ENCODE peak calls at places on chromosomes 11 and 22, in five cellular contexts. One of them, this sample, is unnamed.

GRCh38 chr22:28951969-28952521 is 68.7 kb downstream of the ZNRF3 start:
- DNase-seq in sigmoid colon: peak
- DNase-seq in heart left ventricle: peak
- DNase-seq in body of pancreas: no peak
- DNase-seq in suprapubic skin: no peak
- DNase-seq in this sample: no peak

GRCh38 chr11:77152846-77153245 is 24.8 kb downstream of the MYO7A start:
- DNase-seq in heart left ventricle: no peak
- DNase-seq in suprapubic skin: no peak
- DNase-seq in body of pancreas: no peak
- DNase-seq in sigmoid colon: no peak
- DNase-seq in this sample: no peak

GRCh38 chr11:55106391-55106790 is 155.6 kb upstream of the TRIM48 start:
- DNase-seq in heart left ventricle: no peak
- DNase-seq in body of pancreas: no peak
- DNase-seq in sigmoid colon: no peak
- DNase-seq in suprapubic skin: no peak
- DNase-seq in this sample: no peak

GRCh38 chr11:11558826-11559225 is 63.0 kb downstream of the GALNT18 start:
- DNase-seq in sigmoid colon: no peak
- DNase-seq in body of pancreas: no peak
- DNase-seq in heart left ventricle: no peak
- DNase-seq in suprapubic skin: no peak
- DNase-seq in this sample: no peak

GRCh38 chr11:76371170-76371569 is 9.8 kb downstream of the THAP12 start:
- DNase-seq in heart left ventricle: no peak
- DNase-seq in sigmoid colon: no peak
- DNase-seq in suprapubic skin: no peak
- DNase-seq in body of pancreas: no peak
- DNase-seq in this sample: peak

GRCh38 chr11:95095858-95096587 is 6.4 kb downstream of the ENDOD1 start:
- DNase-seq in suprapubic skin: no peak
- DNase-seq in body of pancreas: no peak
- DNase-seq in sigmoid colon: no peak
- DNase-seq in heart left ventricle: no peak
- DNase-seq in this sample: no peak

GRCh38 chr11:115464269-115464668 is 39.9 kb downstream of the CADM1 start:
- DNase-seq in suprapubic skin: no peak
- DNase-seq in heart left ventricle: no peak
- DNase-seq in sigmoid colon: no peak
- DNase-seq in body of pancreas: no peak
- DNase-seq in this sample: no peak

GRCh38 chr22:43129426-43130425 is 13.5 kb downstream of the MCAT start:
- DNase-seq in suprapubic skin: no peak
- DNase-seq in heart left ventricle: no peak
- DNase-seq in sigmoid colon: no peak
- DNase-seq in body of pancreas: no peak
- DNase-seq in this sample: no peak

GRCh38 chr11:107741044-107741823 is 29.4 kb upstream of the SLN start:
- DNase-seq in sigmoid colon: no peak
- DNase-seq in suprapubic skin: no peak
- DNase-seq in body of pancreas: peak
- DNase-seq in heart left ventricle: no peak
- DNase-seq in this sample: no peak

GRCh38 chr11:105357146-105357545 is 217.6 kb upstream of the CARD18 start:
- DNase-seq in sigmoid colon: no peak
- DNase-seq in heart left ventricle: no peak
- DNase-seq in suprapubic skin: no peak
- DNase-seq in body of pancreas: no peak
- DNase-seq in this sample: no peak

GRCh38 chr11:118051611-118052461 is 25.0 kb upstream of the TMPRSS4 start:
- DNase-seq in sigmoid colon: no peak
- DNase-seq in heart left ventricle: no peak
- DNase-seq in suprapubic skin: no peak
- DNase-seq in body of pancreas: no peak
- DNase-seq in this sample: no peak

GRCh38 chr22:30860176-30861105 is 108.1 kb downstream of the MORC2 start:
- DNase-seq in heart left ventricle: no peak
- DNase-seq in suprapubic skin: peak
- DNase-seq in sigmoid colon: no peak
- DNase-seq in body of pancreas: peak
- DNase-seq in this sample: no peak

GRCh38 chr11:96155627-96156378 is 187.2 kb downstream of the MAML2 start:
- DNase-seq in sigmoid colon: peak
- DNase-seq in heart left ventricle: peak
- DNase-seq in suprapubic skin: peak
- DNase-seq in body of pancreas: peak
- DNase-seq in this sample: peak

GRCh38 chr11:32080381-32080980 is 10.4 kb upstream of the RCN1 start:
- DNase-seq in suprapubic skin: no peak
- DNase-seq in body of pancreas: no peak
- DNase-seq in heart left ventricle: no peak
- DNase-seq in sigmoid colon: no peak
- DNase-seq in this sample: no peak

GRCh38 chr11:17588166-17588565 is 41.1 kb downstream of the OTOG start:
- DNase-seq in heart left ventricle: no peak
- DNase-seq in suprapubic skin: peak
- DNase-seq in sigmoid colon: peak
- DNase-seq in body of pancreas: no peak
- DNase-seq in this sample: no peak

GRCh38 chr11:36945384-36945783 is 347.3 kb upstream of the RAG2 start:
- DNase-seq in sigmoid colon: no peak
- DNase-seq in heart left ventricle: no peak
- DNase-seq in body of pancreas: no peak
- DNase-seq in suprapubic skin: no peak
- DNase-seq in this sample: no peak

GRCh38 chr11:126997641-126998040 is 2.9 kb downstream of the KIRREL3 start:
- DNase-seq in body of pancreas: no peak
- DNase-seq in suprapubic skin: no peak
- DNase-seq in sigmoid colon: no peak
- DNase-seq in heart left ventricle: no peak
- DNase-seq in this sample: no peak

GRCh38 chr11:127002669-127003259 is 2.2 kb upstream of the KIRREL3 start:
- DNase-seq in heart left ventricle: no peak
- DNase-seq in suprapubic skin: no peak
- DNase-seq in body of pancreas: no peak
- DNase-seq in sigmoid colon: no peak
- DNase-seq in this sample: no peak

GRCh38 chr11:126999366-126999765 is 1.2 kb downstream of the KIRREL3 start:
- DNase-seq in heart left ventricle: no peak
- DNase-seq in sigmoid colon: no peak
- DNase-seq in body of pancreas: no peak
- DNase-seq in suprapubic skin: no peak
- DNase-seq in this sample: no peak

GRCh38 chr11:127000991-127001390 is 421 bp upstream of the KIRREL3 start:
- DNase-seq in suprapubic skin: no peak
- DNase-seq in heart left ventricle: no peak
- DNase-seq in body of pancreas: no peak
- DNase-seq in sigmoid colon: no peak
- DNase-seq in this sample: no peak

DNA sequence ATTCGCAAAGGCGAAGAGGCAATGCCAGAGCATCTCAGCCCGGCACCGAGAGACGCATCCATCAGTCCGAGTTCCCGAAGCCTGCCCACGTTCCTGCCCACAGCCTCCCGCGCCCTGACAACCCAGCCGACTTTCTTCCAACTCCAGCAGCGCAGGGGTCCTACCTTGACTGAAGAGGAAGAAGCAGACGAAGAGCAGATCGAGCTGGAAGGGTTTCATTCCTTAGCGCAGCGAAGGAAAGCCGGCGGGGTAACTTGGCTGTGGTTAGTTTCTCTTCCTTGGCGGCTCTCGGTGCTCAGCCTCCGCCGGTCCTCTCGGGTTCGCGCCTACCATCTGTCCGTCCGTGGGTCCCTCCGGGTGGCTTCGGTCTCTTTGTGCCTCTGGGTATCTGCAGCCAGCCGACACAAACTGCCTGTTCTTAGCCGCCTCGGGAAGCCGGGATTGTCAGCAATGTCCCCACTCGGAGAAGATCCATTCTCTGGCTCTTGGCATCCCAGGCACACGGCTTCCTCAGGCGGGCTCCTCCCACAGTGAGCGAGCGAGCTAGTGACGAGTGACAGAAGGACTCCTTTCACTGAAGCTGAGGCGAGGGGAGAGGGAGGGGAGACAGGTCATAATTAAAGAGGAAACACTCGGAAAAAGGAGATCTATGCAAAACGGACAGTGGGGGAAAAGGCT is at the start of gene KIRREL3:
- DNase-seq in body of pancreas: no peak
- DNase-seq in sigmoid colon: no peak
- DNase-seq in heart left ventricle: no peak
- DNase-seq in suprapubic skin: no peak
- DNase-seq in this sample: no peak
- TF ChIP-seq POLR2A in body of pancreas: no peak
- TF ChIP-seq POLR2A in sigmoid colon: no peak
- TF ChIP-seq POLR2A in heart left ventricle: no peak
- TF ChIP-seq POLR2A in suprapubic skin: no peak
- TF ChIP-seq POLR2A in this sample: peak

GRCh38 chr11:73982595-73982989 is at the start of gene UCP2:
- DNase-seq in sigmoid colon: peak
- DNase-seq in body of pancreas: peak
- DNase-seq in suprapubic skin: peak
- DNase-seq in heart left ventricle: peak
- DNase-seq in this sample: peak
- TF ChIP-seq POLR2A in sigmoid colon: no peak
- TF ChIP-seq POLR2A in body of pancreas: no peak
- TF ChIP-seq POLR2A in suprapubic skin: no peak
- TF ChIP-seq POLR2A in heart left ventricle: no peak
- TF ChIP-seq POLR2A in this sample: peak

DNA sequence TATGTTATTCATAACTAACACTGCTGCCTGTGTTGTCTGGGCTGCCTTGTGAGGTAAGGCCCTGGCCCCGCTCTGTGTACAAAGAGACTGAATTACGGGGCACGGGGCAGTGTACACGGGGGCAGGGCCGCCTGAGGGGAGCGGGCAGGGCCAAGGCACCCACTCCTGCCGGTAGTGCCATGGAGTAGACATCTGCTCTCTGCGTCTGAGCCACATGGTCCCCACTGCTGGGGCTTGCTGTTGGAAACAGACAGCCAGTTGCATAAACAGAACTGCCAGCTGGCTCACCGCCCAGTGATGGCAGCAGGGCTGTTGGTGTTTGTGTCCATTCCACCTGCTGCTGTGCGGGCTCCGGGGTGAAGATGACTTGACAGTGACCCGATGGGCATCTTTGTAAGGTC is 19.8 kb downstream of the FAM118A start:
- DNase-seq in body of pancreas: no peak
- DNase-seq in heart left ventricle: peak
- DNase-seq in suprapubic skin: no peak
- DNase-seq in sigmoid colon: peak
- DNase-seq in this sample: no peak
- TF ChIP-seq POLR2A in body of pancreas: no peak
- TF ChIP-seq POLR2A in heart left ventricle: no peak
- TF ChIP-seq POLR2A in suprapubic skin: no peak
- TF ChIP-seq POLR2A in sigmoid colon: no peak
- TF ChIP-seq POLR2A in this sample: no peak

GRCh38 chr11:45180888-45181594 is 34.6 kb downstream of the PRDM11 start:
- DNase-seq in sigmoid colon: peak
- DNase-seq in body of pancreas: peak
- DNase-seq in suprapubic skin: no peak
- DNase-seq in heart left ventricle: peak
- DNase-seq in this sample: peak
- TF ChIP-seq POLR2A in sigmoid colon: no peak
- TF ChIP-seq POLR2A in body of pancreas: peak
- TF ChIP-seq POLR2A in suprapubic skin: no peak
- TF ChIP-seq POLR2A in heart left ventricle: peak
- TF ChIP-seq POLR2A in this sample: peak

DNA sequence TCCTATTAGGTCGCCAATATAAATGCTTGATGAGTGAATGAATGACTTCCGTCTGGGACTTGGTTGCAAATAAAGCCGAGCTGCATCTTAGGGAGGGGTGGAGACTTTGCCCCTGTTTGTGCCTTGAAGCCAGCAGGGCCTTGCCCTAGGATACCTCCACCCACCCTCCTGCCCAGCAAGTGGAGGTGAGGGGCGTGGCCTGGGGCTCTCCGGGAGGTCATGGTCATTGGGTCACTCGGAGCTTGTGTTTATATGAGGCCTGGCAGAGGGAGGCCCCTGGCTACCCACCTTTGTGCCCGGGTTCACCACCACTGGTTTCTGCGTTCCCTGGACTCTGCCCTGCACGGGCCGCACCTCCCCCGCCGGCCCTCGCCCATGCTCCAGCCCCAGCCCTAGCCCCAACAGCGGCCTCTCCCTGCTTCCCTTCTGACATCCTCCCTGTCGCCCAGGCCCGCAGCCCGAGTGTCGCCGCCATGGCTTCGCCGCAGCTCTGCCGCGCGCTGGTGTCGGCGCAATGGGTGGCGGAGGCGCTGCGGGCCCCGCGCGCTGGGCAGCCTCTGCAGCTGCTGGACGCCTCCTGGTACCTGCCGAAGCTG is 4.3 kb downstream of the MPST start:
- DNase-seq in suprapubic skin: no peak
- DNase-seq in sigmoid colon: no peak
- DNase-seq in body of pancreas: no peak
- DNase-seq in heart left ventricle: no peak
- DNase-seq in this sample: no peak
- TF ChIP-seq POLR2A in suprapubic skin: no peak
- TF ChIP-seq POLR2A in sigmoid colon: no peak
- TF ChIP-seq POLR2A in body of pancreas: no peak
- TF ChIP-seq POLR2A in heart left ventricle: no peak
- TF ChIP-seq POLR2A in this sample: no peak

GRCh38 chr11:9384535-9385287 is at the start of gene IPO7:
- DNase-seq in sigmoid colon: peak
- DNase-seq in body of pancreas: peak
- DNase-seq in heart left ventricle: peak
- DNase-seq in suprapubic skin: peak
- DNase-seq in this sample: peak
- TF ChIP-seq POLR2A in sigmoid colon: peak
- TF ChIP-seq POLR2A in body of pancreas: peak
- TF ChIP-seq POLR2A in heart left ventricle: peak
- TF ChIP-seq POLR2A in suprapubic skin: peak
- TF ChIP-seq POLR2A in this sample: peak

GRCh38 chr11:70398834-70399680 is 728 bp downstream of the CTTN start:
- DNase-seq in body of pancreas: peak
- DNase-seq in sigmoid colon: peak
- DNase-seq in suprapubic skin: peak
- DNase-seq in heart left ventricle: peak
- DNase-seq in this sample: no peak

GRCh38 chr11:70400643-70401042 is 2.3 kb downstream of the CTTN start:
- DNase-seq in body of pancreas: no peak
- DNase-seq in sigmoid colon: no peak
- DNase-seq in heart left ventricle: no peak
- DNase-seq in suprapubic skin: no peak
- DNase-seq in this sample: no peak

GRCh38 chr11:70397336-70397982 is 870 bp upstream of the CTTN start:
- DNase-seq in suprapubic skin: no peak
- DNase-seq in heart left ventricle: no peak
- DNase-seq in body of pancreas: peak
- DNase-seq in sigmoid colon: no peak
- DNase-seq in this sample: no peak

GRCh38 chr11:70397983-70398833 is at the start of gene CTTN:
- DNase-seq in body of pancreas: peak
- DNase-seq in sigmoid colon: peak
- DNase-seq in heart left ventricle: peak
- DNase-seq in suprapubic skin: peak
- DNase-seq in this sample: peak

DNA sequence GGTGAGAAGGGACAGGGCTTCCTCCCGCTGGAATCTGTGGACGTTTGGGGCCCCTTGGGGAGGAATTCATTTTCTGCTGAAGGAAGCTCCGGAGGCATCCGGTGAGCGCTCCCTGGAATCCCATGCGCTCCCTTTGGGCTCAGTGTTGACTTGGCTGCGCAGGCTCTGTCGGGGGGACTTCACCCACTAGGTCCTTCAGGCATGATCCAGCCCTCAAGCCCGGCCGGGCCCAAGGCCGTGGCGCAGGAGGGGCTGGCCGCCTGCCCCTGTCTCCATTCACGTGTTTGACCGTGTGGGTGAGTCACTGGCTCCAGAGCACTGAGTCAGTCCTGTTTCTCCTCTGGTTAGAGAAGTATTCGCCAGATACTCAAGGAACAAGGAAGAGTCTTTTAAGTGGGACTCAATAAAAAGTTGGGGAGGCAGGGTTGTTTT is 1.4 kb downstream of the CTTN start:
- DNase-seq in body of pancreas: peak
- DNase-seq in suprapubic skin: peak
- DNase-seq in heart left ventricle: peak
- DNase-seq in sigmoid colon: peak
- DNase-seq in this sample: peak
- TF ChIP-seq POLR2A in body of pancreas: peak
- TF ChIP-seq POLR2A in suprapubic skin: peak
- TF ChIP-seq POLR2A in heart left ventricle: peak
- TF ChIP-seq POLR2A in sigmoid colon: no peak
- TF ChIP-seq POLR2A in this sample: peak

This sample was measured in H54.